ENCODE peak calls at places on chromosome 17, in eight cellular contexts. G is thoracic aorta, Y is A549, Q is GM23248, F is A673, U is transverse colon, O is ovary, A is hepatocyte. T is an unnamed sample.
A peak's percentile ranks its signal among the peaks of the same experiment; 100 is the strongest.

GRCh38 chr17:21283482-21284318 is 811 bp upstream of the MAP2K3 start:
- DNase-seq in Q (peak; percentile 67), U (peak; percentile 53), A (peak; percentile 54), Y (no peak), G (no peak), F (no peak), O (peak; percentile 70), T (peak; percentile 31)

GRCh38 chr17:65533855-65534457 is 27.5 kb downstream of the AXIN2 start:
- DNase-seq in U (no peak), G (no peak), F (no peak), A (no peak), O (no peak), Q (no peak), Y (no peak), T (no peak)

GRCh38 chr17:69434164-69434579 is 19.7 kb downstream of the MAP2K6 start:
- DNase-seq in Y (no peak), O (no peak), G (no peak), F (peak; percentile 91), A (peak; percentile 53), Q (no peak), U (no peak), T (no peak)

GRCh38 chr17:4945944-4946280 is 2.4 kb downstream of the PFN1 start:
- DNase-seq in F (no peak), O (no peak), Q (peak; percentile 23), U (no peak), Y (no peak), A (no peak), G (no peak), T (peak; percentile 92)

GRCh38 chr17:44733753-44734152 is 25.0 kb upstream of the ADAM11 start:
- DNase-seq in A (peak; percentile 37), Y (peak; percentile 57), U (no peak), F (no peak), Q (no peak), O (no peak), G (no peak), T (peak; percentile 36)

GRCh38 chr17:3913531-3914318 is 2.5 kb downstream of the P2RX1 start:
- DNase-seq in O (peak; percentile 87), Y (peak; percentile 77), F (peak; percentile 74), U (peak; percentile 88), A (peak; percentile 85), G (no peak), Q (peak; percentile 85), T (peak; percentile 64)

GRCh38 chr17:1031711-1032110 is 34.8 kb downstream of the TIMM22 start:
- DNase-seq in G (no peak), Q (peak; percentile 62), F (peak; percentile 81), O (peak; percentile 85), A (peak; percentile 71), U (peak; percentile 34), Y (no peak), T (no peak)

GRCh38 chr17:67435122-67435521 is 58.0 kb downstream of the PITPNC1 start:
- DNase-seq in A (no peak), U (peak; percentile 40), G (no peak), F (peak; percentile 40), Y (no peak), O (no peak), Q (peak; percentile 17), T (no peak)

GRCh38 chr17:4806420-4806769 is 557 bp upstream of the PLD2 start:
- DNase-seq in F (peak; percentile 26), Q (no peak), O (no peak), U (peak; percentile 33), G (no peak), Y (no peak), A (no peak), T (peak; percentile 15)

GRCh38 chr17:32814837-32815236 is 62.1 kb downstream of the MYO1D start:
- DNase-seq in G (no peak), Y (no peak), U (no peak), F (no peak), O (no peak), A (no peak), Q (no peak), T (no peak)

GRCh38 chr17:32283745-32284207 is 18.1 kb downstream of the RHBDL3 start:
- DNase-seq in A (no peak), G (no peak), Y (no peak), O (peak; percentile 65), U (no peak), Q (peak; percentile 90), F (no peak), T (no peak)

GRCh38 chr17:27776882-27777624 is 23.3 kb downstream of the NOS2 start:
- DNase-seq in G (no peak), Y (no peak), Q (no peak), O (no peak), A (no peak), U (no peak), F (peak; percentile 73), T (no peak)

GRCh38 chr17:12983986-12984932 is 33.6 kb downstream of the ELAC2 start:
- DNase-seq in Q (peak; percentile 98), G (peak; percentile 53), U (peak; percentile 19), Y (no peak), F (no peak), O (peak; percentile 55), A (no peak), T (no peak)
- H3K4me3 ChIP-seq in Q (peak overlapping the region; percentile 58), G (no peak overlapping the region), U (no peak overlapping the region), Y (no peak overlapping the region), F (no peak overlapping the region), O (no peak overlapping the region), A (no peak overlapping the region), T (no peak overlapping the region)

DNA sequence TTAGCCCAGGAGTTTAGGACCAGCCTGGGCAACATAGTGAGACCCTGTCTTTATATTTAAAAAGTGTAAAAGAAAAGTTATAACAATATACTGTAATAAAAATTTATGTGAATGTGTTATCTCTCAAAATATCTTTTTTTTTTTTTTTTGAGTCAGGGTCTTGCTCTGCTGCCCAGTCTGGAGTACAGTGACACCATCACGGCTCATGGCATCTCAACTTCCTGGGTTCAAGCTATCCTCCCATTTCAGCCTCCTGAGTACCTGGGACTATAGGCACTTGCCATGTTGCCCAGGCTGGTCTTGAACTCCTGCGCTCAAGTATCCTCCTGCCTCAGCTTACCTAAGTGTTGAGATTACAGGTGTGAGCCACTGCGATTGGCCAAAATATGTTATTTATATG is 45.5 kb upstream of the SLC25A19 start:
- DNase-seq in Q (no peak), F (no peak), G (no peak), U (no peak), Y (no peak), O (no peak), A (no peak), T (no peak)
- H3K4me1 ChIP-seq in Q (peaks cover under 1% of the 10 kb centered on the region), F (peaks cover 6% of the 10 kb centered on the region), G (peaks cover 10% of the 10 kb centered on the region), U (peaks cover 20% of the 10 kb centered on the region), Y (no peaks in the 10 kb centered on the region), O (peaks cover 9% of the 10 kb centered on the region), A (no peaks in the 10 kb centered on the region), T (peaks cover 4% of the 10 kb centered on the region)

DNA sequence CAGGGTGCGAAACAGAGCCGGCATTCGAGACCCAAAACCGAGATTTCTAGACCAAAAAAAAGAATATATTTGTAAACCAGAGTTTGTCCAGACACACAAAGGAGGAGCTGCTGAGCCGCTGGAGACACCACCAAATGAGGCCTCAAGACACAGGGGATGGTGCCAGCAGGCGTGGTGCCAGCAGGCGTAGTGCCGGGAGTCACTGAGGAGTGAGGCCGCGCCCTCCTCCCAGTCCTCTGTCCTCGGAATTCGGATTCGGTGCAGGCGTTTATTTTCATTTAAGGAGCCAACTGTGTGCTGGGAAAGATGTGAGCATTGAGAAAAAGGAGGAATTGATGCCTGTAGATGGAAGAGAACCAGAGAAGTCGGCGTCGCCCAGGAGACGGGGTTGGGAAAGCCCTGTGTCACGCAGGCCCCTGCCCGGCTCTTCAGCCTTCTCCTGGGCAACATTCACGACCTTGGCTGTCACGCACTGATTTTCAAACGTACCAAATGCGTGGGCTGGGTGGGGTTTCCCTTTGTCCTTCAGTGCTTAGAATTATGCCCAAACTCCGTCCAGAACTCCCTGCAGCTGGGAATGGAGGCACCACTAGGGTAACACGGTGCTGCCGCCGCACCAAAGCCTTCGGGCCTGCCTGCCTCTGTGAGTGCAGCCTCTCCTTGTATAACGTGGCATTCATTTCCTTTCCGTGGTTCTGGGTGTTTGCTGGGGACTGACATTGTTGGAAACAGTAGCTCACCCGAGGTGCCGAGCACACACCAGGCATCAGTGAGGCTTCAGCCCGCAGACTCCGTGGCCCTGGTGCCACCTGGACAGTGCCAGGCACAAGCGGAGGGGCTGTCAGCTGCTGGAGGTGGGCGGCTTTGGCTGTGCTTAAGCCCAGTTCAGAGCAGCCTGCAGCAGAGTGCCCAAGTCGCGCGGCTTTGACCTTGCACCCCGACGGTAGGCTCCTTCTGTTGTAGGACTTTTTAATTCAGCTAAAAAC is 49.0 kb upstream of the CHMP6 start:
- DNase-seq in U (peak; percentile 88), F (peak; percentile 92), A (peak; percentile 65), G (peak; percentile 77), Y (no peak), Q (peak; percentile 89), O (peak; percentile 98), T (no peak)
- H3K4me3 ChIP-seq in U (no peak overlapping the region), F (no peak overlapping the region), A (no peak overlapping the region), G (peak overlapping the region; percentile 44), Y (no peak overlapping the region), Q (peak overlapping the region; percentile 23), O (no peak overlapping the region), T (no peak overlapping the region)

DNA sequence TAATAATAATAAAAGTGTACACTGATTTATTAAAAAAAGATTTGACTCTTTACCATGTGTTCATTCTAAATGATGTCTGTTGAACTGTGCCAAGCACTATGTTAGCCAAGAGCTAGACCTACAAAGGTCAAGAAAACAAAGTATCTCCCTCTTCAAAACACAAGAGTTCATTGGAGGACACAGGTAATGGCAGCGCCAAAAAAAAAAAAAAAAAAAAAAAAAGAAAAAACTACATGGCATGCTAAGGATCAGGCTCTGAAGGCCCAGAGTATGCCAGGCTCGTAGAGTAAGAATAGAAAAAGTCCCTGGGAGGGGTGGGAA is 35.2 kb downstream of the CYTH1 start:
- DNase-seq in G (no peak), Q (no peak), F (no peak), A (no peak), U (no peak), Y (no peak), O (no peak), T (no peak)
- H3K4me1 ChIP-seq in G (peaks cover 15% of the 10 kb centered on the region), Q (peaks cover 29% of the 10 kb centered on the region), F (peaks cover 4% of the 10 kb centered on the region), A (no peaks in the 10 kb centered on the region), U (peaks cover 63% of the 10 kb centered on the region), Y (peaks cover 22% of the 10 kb centered on the region), O (peaks cover 10% of the 10 kb centered on the region), T (peaks cover 9% of the 10 kb centered on the region)

GRCh38 chr17:58328195-58329034 is at the start of gene TSPOAP1:
- DNase-seq in O (peak; percentile 38), Q (no peak), G (no peak), A (no peak), F (no peak), U (peak; percentile 46), Y (no peak), T (no peak)

GRCh38 chr17:58326609-58327341 is 1.8 kb downstream of the TSPOAP1 start:
- DNase-seq in F (no peak), G (no peak), Y (no peak), U (no peak), Q (no peak), A (no peak), O (no peak), T (no peak)

GRCh38 chr17:58325976-58326468 is 2.6 kb downstream of the TSPOAP1 start:
- DNase-seq in Y (peak; percentile 34), G (no peak), F (no peak), O (no peak), A (no peak), Q (no peak), U (no peak), T (no peak)

GRCh38 chr17:58329035-58329807 is 626 bp upstream of the TSPOAP1 start:
- DNase-seq in G (no peak), U (peak; percentile 53), F (peak; percentile 37), O (peak; percentile 33), A (no peak), Q (no peak), Y (no peak), T (peak; percentile 36)

GRCh38 chr17:58327363-58328194 is 1.0 kb downstream of the TSPOAP1 start:
- DNase-seq in U (no peak), Y (no peak), Q (no peak), F (no peak), G (no peak), A (no peak), O (peak; percentile 30), T (no peak)
- H3K4me3 ChIP-seq in U (no peak overlapping the region), Y (no peak overlapping the region), Q (no peak overlapping the region), F (no peak overlapping the region), G (no peak overlapping the region), A (no peak overlapping the region), O (no peak overlapping the region), T (no peak overlapping the region)

T was measured in SJCRH30.